ENCODE peak calls at places on chromosomes 5 and 9, in four cellular contexts. K is spleen, Y is tibial artery, X is breast epithelium. P is an unnamed sample.

GRCh38 chr5:98308231-98308630 is 465.2 kb upstream of the RGMB start:
- DNase-seq in K (no peak), Y (no peak), X (no peak), P (no peak)

GRCh38 chr9:71644819-71645362 is 123.4 kb downstream of the CEMIP2 start:
- DNase-seq in K (no peak), Y (no peak), X (no peak), P (no peak)

GRCh38 chr9:79639354-79639753 is 67.6 kb downstream of the TLE4 start:
- DNase-seq in K (no peak), Y (no peak), X (no peak), P (no peak)

GRCh38 chr5:131441184-131441583 is 177.3 kb downstream of the CDC42SE2 start:
- DNase-seq in K (no peak), Y (no peak), X (no peak), P (no peak)

GRCh38 chr9:73370053-73370452 is 218.4 kb downstream of the ANXA1 start:
- DNase-seq in K (no peak), Y (no peak), X (no peak), P (no peak)

GRCh38 chr9:130692365-130692764 is 1.2 kb upstream of the EXOSC2 start:
- DNase-seq in K (peak; percentile 82), Y (no peak), X (no peak), P (peak; percentile 41)

GRCh38 chr5:170132642-170133448 is 27.1 kb downstream of the FOXI1 start:
- DNase-seq in K (no peak), Y (no peak), X (no peak), P (no peak)

GRCh38 chr9:130890869-130891698 is 5.5 kb downstream of the QRFP start:
- DNase-seq in K (peak; percentile 63), Y (no peak), X (no peak), P (no peak)

GRCh38 chr5:149745944-149746326 is 15.8 kb downstream of the PPARGC1B start:
- DNase-seq in K (no peak), Y (no peak), X (no peak), P (no peak)

GRCh38 chr5:93006915-93007314 is 574.1 kb downstream of the NR2F1-AS1 start:
- DNase-seq in K (no peak), Y (no peak), X (no peak), P (no peak)

GRCh38 chr5:89690331-89690730 is 719.2 kb downstream of the CETN3 start:
- DNase-seq in K (no peak), Y (no peak), X (no peak), P (no peak)

GRCh38 chr9:87640385-87640795 is 85.5 kb upstream of the CTSL start:
- DNase-seq in K (no peak), Y (no peak), X (no peak), P (peak; percentile 45)
- H3K4me1 ChIP-seq in K (no peaks in the 10 kb centered on the region), Y (peaks cover 12% of the 10 kb centered on the region), X (no peaks in the 10 kb centered on the region), P (peaks cover 4% of the 10 kb centered on the region)

DNA sequence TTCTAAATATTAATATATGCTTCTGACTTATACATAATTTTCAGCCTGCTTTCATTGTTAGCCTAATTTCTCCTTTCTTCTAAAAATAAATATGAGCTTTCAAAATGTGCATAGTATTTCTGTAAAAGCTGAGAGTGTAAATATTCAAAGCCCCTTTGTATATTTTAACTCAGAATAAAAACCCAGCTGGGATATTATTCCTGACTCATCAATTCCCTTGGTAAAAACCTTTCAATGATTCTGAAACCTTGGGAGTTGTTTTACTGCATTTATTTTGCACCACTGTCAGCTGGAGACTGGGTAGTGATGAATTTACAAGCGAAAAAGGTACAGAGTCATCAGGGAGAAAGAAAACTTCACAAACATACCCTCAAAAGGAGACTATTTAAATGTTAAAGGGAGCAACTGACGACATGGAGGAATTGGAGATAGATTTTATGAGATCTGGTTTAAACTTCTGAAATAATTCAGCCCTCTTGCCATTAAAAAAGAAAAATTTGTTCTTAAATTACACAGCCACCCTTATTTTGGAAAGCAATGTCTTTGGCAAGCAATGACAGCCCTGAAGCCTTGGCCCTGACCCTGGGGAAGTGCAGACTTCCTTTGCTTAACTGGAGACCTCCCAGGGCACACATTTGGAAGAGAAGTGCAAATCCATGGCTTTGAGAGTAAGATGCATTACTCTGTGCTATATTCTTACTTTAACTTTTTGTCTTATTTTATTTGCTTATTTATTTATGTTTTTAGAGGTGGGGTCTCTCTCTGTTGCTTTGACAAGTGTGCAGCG is 21.8 kb downstream of the RXFP3 start:
- DNase-seq in K (no peak), Y (no peak), X (no peak), P (no peak)
- H3K27ac ChIP-seq in K (no peak overlapping the region), Y (no peak overlapping the region), X (no peak overlapping the region), P (no peak overlapping the region)

DNA sequence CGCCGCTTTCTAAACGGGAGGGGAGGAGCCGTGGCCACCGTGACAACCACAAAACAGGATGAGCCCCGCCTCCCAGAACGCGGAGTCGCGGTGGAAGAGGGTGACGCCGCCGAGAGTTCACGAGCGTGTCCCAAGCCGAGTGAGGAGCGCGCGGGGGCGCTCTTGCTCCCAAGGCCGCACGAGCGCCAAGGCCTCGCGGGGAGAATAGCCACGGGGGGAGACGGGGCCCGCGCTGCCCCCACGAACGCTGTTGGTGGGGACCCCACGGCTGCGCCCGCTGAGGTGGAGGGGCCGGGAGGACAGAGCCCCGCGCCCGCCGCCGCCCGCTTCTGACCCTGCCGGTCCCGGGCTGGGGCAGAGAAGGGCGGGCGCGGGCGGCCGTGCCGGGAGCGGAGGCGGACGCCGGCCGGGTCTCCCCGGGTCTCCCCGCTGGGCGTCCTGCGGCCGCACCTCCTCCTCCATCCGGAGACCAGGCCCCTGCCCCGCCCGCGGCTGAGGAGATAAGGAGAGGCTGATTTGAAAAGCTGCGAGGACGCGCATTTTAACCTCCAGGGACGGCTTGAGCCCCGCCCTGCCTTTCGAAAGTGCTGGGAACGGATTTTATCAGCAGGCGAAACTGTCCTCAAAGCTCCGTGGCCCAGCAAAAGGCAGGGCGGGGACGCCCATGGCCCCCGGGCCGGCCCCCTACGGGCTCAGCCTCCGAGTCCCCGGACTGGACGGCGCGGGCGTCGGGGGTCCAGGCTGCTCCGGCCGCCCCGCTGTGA is 3.8 kb upstream of the NKD2 start:
- DNase-seq in K (peak; percentile 86), Y (peak; percentile 71), X (peak; percentile 70), P (peak; percentile 95)
- H3K4me1 ChIP-seq in K (peaks cover 11% of the 10 kb centered on the region), Y (peaks cover 31% of the 10 kb centered on the region), X (peaks cover 5% of the 10 kb centered on the region), P (peaks cover 3% of the 10 kb centered on the region)

DNA sequence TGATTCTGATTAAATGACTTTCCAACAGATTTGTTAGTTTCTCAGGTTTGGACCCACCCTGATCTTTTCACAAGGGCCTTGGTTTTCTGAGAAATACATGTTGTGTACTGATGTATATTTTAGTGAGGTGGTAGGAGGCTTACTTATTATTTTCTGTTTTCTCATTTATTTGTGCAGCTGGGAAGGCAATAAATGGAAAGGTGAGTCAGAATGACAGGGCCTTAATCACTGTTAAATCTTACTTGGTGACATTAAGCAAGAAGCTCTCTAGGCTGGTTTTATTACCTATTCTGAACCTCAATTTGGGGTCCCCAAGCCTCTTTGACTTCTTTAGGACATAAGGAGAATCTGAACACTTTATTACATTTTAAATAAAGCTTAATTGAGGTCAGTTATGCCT is 214.0 kb upstream of the DAB2 start:
- DNase-seq in K (no peak), Y (no peak), X (no peak), P (no peak)
- H3K27ac ChIP-seq in K (no peak overlapping the region), Y (no peak overlapping the region), X (no peak overlapping the region), P (no peak overlapping the region)

GRCh38 chr9:114161518-114161917 is 6.2 kb downstream of the COL27A1 start:
- DNase-seq in K (no peak), Y (no peak), X (no peak), P (no peak)
- H3K4me1 ChIP-seq in K (no peaks in the 10 kb centered on the region), Y (peaks cover 42% of the 10 kb centered on the region), X (no peaks in the 10 kb centered on the region), P (peaks cover 3% of the 10 kb centered on the region)

DNA sequence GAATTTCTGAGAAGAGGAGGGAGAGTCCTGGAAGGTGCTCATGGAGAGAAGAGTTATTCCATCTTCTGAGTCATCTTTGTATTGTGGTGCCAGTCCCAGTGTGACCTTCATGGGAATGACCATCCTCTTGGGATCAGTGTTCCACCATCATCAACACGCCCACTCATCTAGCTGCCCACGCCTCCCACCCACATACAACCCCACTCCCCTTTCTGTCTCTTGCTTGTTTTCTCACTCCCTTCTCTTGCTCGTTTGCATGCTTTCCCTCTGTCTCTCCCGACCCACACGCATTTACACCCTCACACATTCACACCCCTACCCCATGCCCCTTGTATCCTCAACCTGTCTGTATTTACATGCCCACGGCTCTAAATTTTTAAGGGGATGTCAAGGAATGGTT is 160.2 kb downstream of the ARHGAP26 start:
- DNase-seq in K (no peak), Y (no peak), X (no peak), P (no peak)
- H3K27ac ChIP-seq in K (no peak overlapping the region), Y (no peak overlapping the region), X (no peak overlapping the region), P (peak overlapping the region; percentile 74)

GRCh38 chr5:57216714-57217113 is 42.9 kb downstream of the GPBP1 start:
- DNase-seq in K (no peak), Y (no peak), X (no peak), P (no peak)
- H3K4me1 ChIP-seq in K (peaks cover 17% of the 10 kb centered on the region), Y (peaks cover 36% of the 10 kb centered on the region), X (no peaks in the 10 kb centered on the region), P (peaks cover 1% of the 10 kb centered on the region)

GRCh38 chr9:108272350-108272899 is 583.4 kb downstream of the ACTL7B start:
- DNase-seq in K (no peak), Y (no peak), X (peak; percentile 29), P (peak; percentile 71)
- H3K27ac ChIP-seq in K (peak overlapping the region; percentile 66), Y (no peak overlapping the region), X (peak overlapping the region; percentile 76), P (no peak overlapping the region)

GRCh38 chr9:36045610-36046009 is 8.9 kb downstream of the RECK start:
- DNase-seq in K (no peak), Y (no peak), X (no peak), P (no peak)
- H3K4me1 ChIP-seq in K (peaks cover 17% of the 10 kb centered on the region), Y (peaks cover 4% of the 10 kb centered on the region), X (no peaks in the 10 kb centered on the region), P (no peaks in the 10 kb centered on the region)

DNA sequence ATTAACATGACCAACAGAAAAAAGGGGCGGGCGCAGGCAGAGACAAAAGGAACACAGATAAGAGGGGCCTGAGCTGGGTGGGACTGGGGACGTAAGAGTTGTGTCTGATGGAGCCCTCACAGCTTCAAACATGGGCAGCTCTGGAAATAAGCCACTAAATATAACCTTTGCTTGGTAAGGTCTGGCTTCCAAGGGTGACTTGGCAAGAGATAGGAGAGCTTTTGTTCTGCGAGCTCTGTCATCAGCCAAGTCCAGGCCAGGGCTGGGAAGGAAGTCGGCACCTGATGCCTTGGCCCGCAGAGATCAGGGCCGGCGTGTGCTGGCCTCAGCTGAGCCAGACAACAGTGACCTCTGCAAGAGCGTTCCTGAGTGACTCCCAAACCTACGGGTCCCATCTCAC is 11.8 kb downstream of the TRUB2 start:
- DNase-seq in K (no peak), Y (no peak), X (no peak), P (no peak)
- H3K27ac ChIP-seq in K (no peak overlapping the region), Y (no peak overlapping the region), X (peak overlapping the region; percentile 14), P (peak overlapping the region; percentile 48)

P was measured in right cardiac atrium.